ENCODE peak calls at places on chromosomes 1 and 21, in seven cellular contexts. Y is K562, C is HCT116, N is SK-N-SH, G is GM12878, B is HepG2, T is H1. D is an unnamed sample.

GRCh38 chr21:45640888-45641479 is 2.5 kb upstream of the PCBP3 start:
- DNase-seq in Y (no peak), C (no peak), N (no peak), G (peak), B (no peak), T (peak), D (no peak)

GRCh38 chr21:40160911-40161310 is 293.7 kb downstream of the PCP4 start:
- DNase-seq in Y (no peak), C (no peak), N (no peak), G (no peak), B (no peak), T (no peak), D (no peak)

GRCh38 chr21:35211767-35212166 is 162.7 kb upstream of the RUNX1 start:
- DNase-seq in Y (no peak), C (no peak), N (no peak), G (no peak), B (no peak), T (no peak), D (no peak)

GRCh38 chr1:112251766-112252506 is 144.1 kb upstream of the CTTNBP2NL start:
- DNase-seq in Y (no peak), C (peak), N (no peak), G (no peak), B (no peak), T (no peak), D (no peak)

GRCh38 chr1:173301507-173301906 is 94.4 kb upstream of the TNFSF4 start:
- DNase-seq in Y (peak), C (no peak), N (no peak), G (no peak), B (no peak), T (no peak), D (no peak)

GRCh38 chr1:112744019-112744578 is 29.0 kb upstream of the PPM1J start:
- DNase-seq in Y (no peak), C (no peak), N (no peak), G (no peak), B (no peak), T (peak), D (no peak)

GRCh38 chr1:7385471-7386225 is 385.4 kb upstream of the VAMP3 start:
- DNase-seq in Y (no peak), C (no peak), N (peak), G (no peak), B (no peak), T (peak), D (no peak)

GRCh38 chr1:18927654-18928272 is 25.4 kb upstream of the ALDH4A1 start:
- DNase-seq in Y (no peak), C (no peak), N (no peak), G (no peak), B (no peak), T (no peak), D (no peak)

GRCh38 chr1:181647314-181648035 is 164.2 kb downstream of the CACNA1E start:
- DNase-seq in Y (no peak), C (no peak), N (no peak), G (no peak), B (no peak), T (no peak), D (no peak)

GRCh38 chr1:3501856-3502665 is 47.6 kb downstream of the ARHGEF16 start:
- DNase-seq in Y (peak), C (no peak), N (peak), G (no peak), B (peak), T (peak), D (peak)

GRCh38 chr1:8315573-8316475 is 2.1 kb upstream of the SLC45A1 start:
- DNase-seq in Y (no peak), C (no peak), N (peak), G (no peak), B (peak), T (peak), D (no peak)

GRCh38 chr1:32761253-32761877 is 55.8 kb downstream of the YARS1 start:
- DNase-seq in Y (peak), C (peak), N (peak), G (peak), B (no peak), T (peak), D (peak)

GRCh38 chr1:27527857-27528700 is 38.1 kb upstream of the WASF2 start:
- DNase-seq in Y (peak), C (no peak), N (peak), G (no peak), B (no peak), T (peak), D (peak)

GRCh38 chr1:1290238-1290731 is 10.0 kb downstream of the SCNN1D start:
- DNase-seq in Y (peak), C (no peak), N (peak), G (no peak), B (peak), T (peak), D (peak)

GRCh38 chr1:94919241-94920030 is 7.5 kb downstream of the CNN3 start:
- DNase-seq in Y (no peak), C (no peak), N (no peak), G (no peak), B (no peak), T (no peak), D (no peak)

GRCh38 chr1:209485167-209485566 is 98.3 kb upstream of the CAMK1G start:
- DNase-seq in Y (no peak), C (no peak), N (no peak), G (no peak), B (no peak), T (no peak), D (no peak)

GRCh38 chr1:182643699-182644098 is 39.5 kb upstream of the RGS16 start:
- DNase-seq in Y (no peak), C (no peak), N (no peak), G (no peak), B (no peak), T (no peak), D (peak)

GRCh38 chr1:53311104-53311908 is 16.6 kb downstream of the LRP8 start:
- DNase-seq in Y (no peak), C (no peak), N (peak), G (no peak), B (no peak), T (no peak), D (no peak)

GRCh38 chr1:110106013-110106941 is 6.0 kb upstream of the UBL4B start:
- DNase-seq in Y (peak), C (peak), N (peak), G (peak), B (peak), T (peak), D (peak)

GRCh38 chr1:60573121-60573520 is 499.6 kb upstream of the C1orf87 start:
- DNase-seq in Y (no peak), C (no peak), N (no peak), G (no peak), B (no peak), T (no peak), D (peak)

GRCh38 chr21:46375560-46376230 is 51.7 kb downstream of the PCNT start:
- DNase-seq in Y (no peak), C (no peak), N (no peak), G (no peak), B (no peak), T (no peak), D (no peak)

GRCh38 chr1:155015527-155016230 is 13.1 kb downstream of the ZBTB7B start:
- DNase-seq in Y (no peak), C (no peak), N (no peak), G (no peak), B (no peak), T (no peak), D (no peak)
- TF ChIP-seq JUND in Y (no peak), C (no peak), N (no peak), G (no peak), B (no peak), T (no peak), D (no peak)

GRCh38 chr1:23177438-23178380 is 9.1 kb upstream of the LUZP1 start:
- DNase-seq in Y (peak), C (no peak), N (peak), G (peak), B (peak), T (peak), D (peak)
- TF ChIP-seq JUND in Y (no peak), C (no peak), N (no peak), G (no peak), B (no peak), T (no peak), D (no peak)

GRCh38 chr1:152473887-152474537 is 36.6 kb upstream of the LCE5A start:
- DNase-seq in Y (no peak), C (no peak), N (no peak), G (no peak), B (no peak), T (no peak), D (no peak)

GRCh38 chr1:152481869-152482664 is 28.5 kb upstream of the LCE5A start:
- DNase-seq in Y (no peak), C (no peak), N (no peak), G (no peak), B (no peak), T (no peak), D (no peak)

GRCh38 chr1:152479792-152480595 is 30.6 kb upstream of the LCE5A start:
- DNase-seq in Y (peak), C (peak), N (peak), G (no peak), B (peak), T (peak), D (peak)
- TF ChIP-seq JUND in Y (no peak), C (no peak), N (no peak), G (no peak), B (no peak), T (no peak), D (no peak)

DNA sequence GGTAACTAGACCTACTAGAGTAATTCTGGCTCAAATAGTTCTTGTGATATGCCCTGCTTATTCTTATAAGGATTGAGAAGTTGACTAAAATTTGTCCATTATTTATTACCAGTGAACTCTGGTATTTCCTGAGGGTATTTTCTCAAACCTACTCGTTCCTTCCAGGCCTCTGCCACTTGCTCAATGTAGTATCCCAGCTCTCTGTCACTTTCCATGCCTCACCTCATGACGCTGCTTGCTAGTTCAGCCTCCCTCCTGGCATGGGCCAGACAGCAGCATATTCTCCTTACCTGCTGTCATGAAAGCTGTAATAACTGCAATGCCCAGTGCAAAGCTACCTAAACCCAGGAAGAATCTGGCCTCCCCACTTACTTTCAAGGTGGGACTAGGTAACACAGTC is 602.9 kb upstream of the ADAMTS5 start:
- DNase-seq in Y (no peak), C (no peak), N (no peak), G (no peak), B (no peak), T (no peak), D (no peak)
- TF ChIP-seq JUND in Y (no peak), C (no peak), N (no peak), G (no peak), B (no peak), T (no peak), D (no peak)

GRCh38 chr1:202958544-202959275 is 598 bp upstream of the ADIPOR1 start:
- DNase-seq in Y (peak), C (no peak), N (peak), G (no peak), B (no peak), T (no peak), D (no peak)

GRCh38 chr1:202961220-202961880 is 3.2 kb upstream of the ADIPOR1 start:
- DNase-seq in Y (no peak), C (no peak), N (no peak), G (no peak), B (no peak), T (no peak), D (no peak)

GRCh38 chr1:202957733-202958543 is at the start of gene ADIPOR1:
- DNase-seq in Y (peak), C (peak), N (peak), G (peak), B (peak), T (peak), D (peak)

GRCh38 chr1:202954057-202954745 is 3.9 kb downstream of the ADIPOR1 start:
- DNase-seq in Y (no peak), C (no peak), N (no peak), G (no peak), B (no peak), T (no peak), D (no peak)

DNA sequence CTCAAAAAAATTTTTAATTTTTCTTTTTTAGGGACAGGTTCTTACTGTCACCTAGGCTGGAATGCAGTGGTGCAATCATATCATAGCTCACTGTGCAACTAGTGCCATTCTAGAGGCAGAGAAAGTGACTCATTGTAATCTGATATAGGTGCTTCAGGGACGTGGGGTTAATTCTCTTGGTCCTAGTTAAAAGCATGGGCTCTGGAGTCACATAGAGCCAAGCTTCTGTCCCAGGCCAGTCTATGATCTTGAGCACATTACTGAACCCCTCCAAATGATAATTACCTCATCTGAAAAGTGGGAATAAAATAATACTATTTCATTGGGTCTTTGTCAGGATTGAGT is 1.1 kb upstream of the ADIPOR1 start:
- DNase-seq in Y (peak), C (peak), N (no peak), G (no peak), B (peak), T (no peak), D (no peak)
- TF ChIP-seq JUND in Y (peak), C (peak), N (peak), G (no peak), B (no peak), T (no peak), D (no peak)

GRCh38 chr1:42942444-42942843 is 16.2 kb downstream of the SLC2A1 start:
- DNase-seq in Y (no peak), C (no peak), N (no peak), G (no peak), B (no peak), T (no peak), D (no peak)
- TF ChIP-seq JUND in Y (no peak), C (no peak), N (no peak), G (no peak), B (no peak), T (no peak), D (no peak)

GRCh38 chr1:15963968-15964648 is 11.8 kb downstream of the ZBTB17 start:
- DNase-seq in Y (no peak), C (no peak), N (no peak), G (no peak), B (no peak), T (no peak), D (no peak)
- TF ChIP-seq JUND in Y (no peak), C (no peak), N (no peak), G (peak), B (no peak), T (no peak), D (no peak)

GRCh38 chr1:54995013-54995760 is 3.5 kb upstream of the BSND start:
- DNase-seq in Y (no peak), C (no peak), N (no peak), G (no peak), B (no peak), T (no peak), D (no peak)
- TF ChIP-seq JUND in Y (no peak), C (no peak), N (no peak), G (no peak), B (no peak), T (no peak), D (no peak)

GRCh38 chr1:21669287-21670058 is at the start of gene RAP1GAP:
- DNase-seq in Y (peak), C (no peak), N (peak), G (no peak), B (peak), T (no peak), D (no peak)
- TF ChIP-seq JUND in Y (peak), C (no peak), N (no peak), G (no peak), B (no peak), T (no peak), D (no peak)